ENCODE peak calls at places on chromosomes 2 and 18, in ten cellular contexts. K is dorsolateral prefrontal cortex, Z is DND-41, R is AG04449, N is upper lobe of right lung, M is tibial nerve, U is fibroblast of lung, S is K562, H is cardiac fibroblast, P is brain microvascular endothelial cell. B is an unnamed sample.
A peak's percentile ranks its signal among the peaks of the same experiment; 100 is the strongest.

GRCh38 chr2:233772583-233772982 is 5.5 kb upstream of the MROH2A start:
- DNase-seq in K (no peak), Z (no peak), R (no peak), N (no peak), M (no peak), U (no peak), S (no peak), H (peak; percentile 36), P (no peak), B (no peak)

GRCh38 chr2:183264890-183265535 is 140.8 kb downstream of the NUP35 start:
- DNase-seq in K (no peak), Z (no peak), R (no peak), N (no peak), M (no peak), U (no peak), S (no peak), H (no peak), P (no peak), B (no peak)

GRCh38 chr2:63698825-63699548 is 110.2 kb downstream of the MDH1 start:
- DNase-seq in K (peak; percentile 6), Z (peak; percentile 21), R (no peak), N (no peak), M (peak; percentile 66), U (peak; percentile 89), S (no peak), H (peak; percentile 93), P (peak; percentile 70), B (peak; percentile 94)

GRCh38 chr2:69167469-69167822 is 154.5 kb downstream of the ANTXR1 start:
- DNase-seq in K (no peak), Z (no peak), R (no peak), N (no peak), M (no peak), U (no peak), S (no peak), H (no peak), P (no peak), B (no peak)

GRCh38 chr2:217366996-217367395 is 507.1 kb upstream of the TNP1 start:
- DNase-seq in K (no peak), Z (no peak), R (no peak), N (no peak), M (no peak), U (peak; percentile 52), S (no peak), H (no peak), P (no peak), B (peak; percentile 78)

GRCh38 chr2:97698530-97698929 is 14.8 kb upstream of the ZAP70 start:
- DNase-seq in K (no peak), Z (no peak), R (no peak), N (no peak), M (no peak), U (no peak), S (no peak), H (no peak), P (no peak), B (peak; percentile 15)

GRCh38 chr18:35189510-35189909 is 51.3 kb upstream of the ZNF397 start:
- DNase-seq in K (peak; percentile 45), Z (no peak), R (no peak), N (no peak), M (no peak), U (no peak), S (no peak), H (no peak), P (no peak), B (no peak)

GRCh38 chr2:236676131-236676873 is 106.7 kb downstream of the ACKR3 start:
- DNase-seq in K (no peak), Z (no peak), R (no peak), N (no peak), M (no peak), U (peak; percentile 72), S (no peak), H (peak; percentile 47), P (no peak), B (peak; percentile 60)

GRCh38 chr2:83844490-83844889 is 614.6 kb downstream of the SUCLG1 start:
- DNase-seq in K (no peak), Z (no peak), R (no peak), N (no peak), M (no peak), U (no peak), S (no peak), H (no peak), P (no peak), B (no peak)

GRCh38 chr2:231348703-231349373 is 46.7 kb upstream of the B3GNT7 start:
- DNase-seq in K (no peak), Z (no peak), R (no peak), N (peak; percentile 9), M (no peak), U (no peak), S (no peak), H (no peak), P (no peak), B (no peak)

GRCh38 chr2:144894612-144895300 is 374.8 kb upstream of the ZEB2 start:
- DNase-seq in K (no peak), Z (no peak), R (no peak), N (no peak), M (no peak), U (no peak), S (no peak), H (no peak), P (no peak), B (no peak)

GRCh38 chr2:159873136-159873728 is 75.2 kb upstream of the CD302 start:
- DNase-seq in K (no peak), Z (no peak), R (no peak), N (no peak), M (no peak), U (no peak), S (peak; percentile 16), H (no peak), P (no peak), B (no peak)

GRCh38 chr2:164910091-164910899 is 45.0 kb downstream of the SLC38A11 start:
- DNase-seq in K (no peak), Z (peak; percentile 10), R (no peak), N (no peak), M (no peak), U (peak; percentile 82), S (no peak), H (no peak), P (peak; percentile 69), B (peak; percentile 81)
- H3K4me3 ChIP-seq in K (no peak overlapping the region), Z (no peak overlapping the region), R (no peak overlapping the region), N (no peak overlapping the region), M (no peak overlapping the region), U (no peak overlapping the region), S (no peak overlapping the region), H (no peak overlapping the region), P (no peak overlapping the region), B (no peak overlapping the region)

GRCh38 chr2:12493031-12493513 is 223.7 kb upstream of the TRIB2 start:
- DNase-seq in K (no peak), Z (no peak), R (no peak), N (no peak), M (no peak), U (peak; percentile 95), S (peak; percentile 70), H (peak; percentile 94), P (peak; percentile 92), B (peak; percentile 87)
- TF ChIP-seq CTCF in K (no peak), Z (no peak), R (no peak), N (no peak), M (no peak), U (no peak), S (no peak), H (peak; percentile 9), P (peak; percentile 5), B (no peak)

GRCh38 chr2:101305044-101305443 is 3.5 kb downstream of the RNF149 start:
- DNase-seq in K (no peak), Z (no peak), R (no peak), N (no peak), M (no peak), U (no peak), S (no peak), H (no peak), P (no peak), B (no peak)

GRCh38 chr2:101305492-101306123 is 2.9 kb downstream of the RNF149 start:
- DNase-seq in K (no peak), Z (no peak), R (no peak), N (no peak), M (no peak), U (peak; percentile 89), S (no peak), H (peak; percentile 53), P (peak; percentile 65), B (peak; percentile 78)

GRCh38 chr2:101307950-101308431 is 510 bp downstream of the RNF149 start:
- DNase-seq in K (no peak), Z (peak; percentile 43), R (no peak), N (no peak), M (no peak), U (no peak), S (no peak), H (peak; percentile 16), P (no peak), B (no peak)

GRCh38 chr2:101307503-101307902 is 998 bp downstream of the RNF149 start:
- DNase-seq in K (no peak), Z (no peak), R (no peak), N (no peak), M (no peak), U (no peak), S (no peak), H (no peak), P (no peak), B (peak; percentile 68)

DNA sequence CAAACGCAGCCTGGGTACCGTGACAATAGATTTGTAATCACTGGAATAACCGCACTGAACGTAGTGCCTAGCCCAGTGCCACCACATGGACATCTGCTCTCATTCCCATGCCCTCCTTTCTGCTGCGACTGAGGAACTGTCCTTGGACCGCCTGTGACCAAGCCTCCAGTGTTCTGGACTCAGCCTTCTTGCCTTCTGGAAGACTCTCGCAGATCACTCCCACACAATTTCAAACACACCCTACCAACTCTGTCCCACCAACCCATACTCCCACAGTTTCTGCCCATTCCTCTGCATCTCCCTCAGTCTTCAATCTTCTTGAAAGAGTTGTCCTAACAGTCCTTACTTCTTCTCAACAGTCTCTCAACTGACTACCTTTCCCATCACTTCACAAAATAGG is 2.1 kb downstream of the RNF149 start:
- DNase-seq in K (no peak), Z (no peak), R (no peak), N (no peak), M (no peak), U (no peak), S (peak; percentile 37), H (peak; percentile 6), P (no peak), B (peak; percentile 17)
- H3K4me3 ChIP-seq in K (peak overlapping the region; percentile 87), Z (peak overlapping the region; percentile 71), R (peak overlapping the region; percentile 84), N (peak overlapping the region; percentile 95), M (peak overlapping the region; percentile 65), U (peak overlapping the region; percentile 56), S (peak overlapping the region; percentile 72), H (peak overlapping the region; percentile 79), P (peak overlapping the region; percentile 73), B (peak overlapping the region; percentile 88)

GRCh38 chr2:46379213-46380037 is 82.2 kb downstream of the EPAS1 start:
- DNase-seq in K (no peak), Z (no peak), R (no peak), N (no peak), M (no peak), U (peak; percentile 11), S (no peak), H (peak; percentile 76), P (no peak), B (no peak)
- TF ChIP-seq CTCF in K (no peak), Z (no peak), R (no peak), N (no peak), M (no peak), U (no peak), S (no peak), H (no peak), P (no peak), B (no peak)

B was measured in bronchial epithelial cell.